ENCODE peak calls at places on chromosomes 13 and 19, in six cellular contexts. C, P, L, I, J and X are unnamed samples.

GRCh38 chr19:917323-918151 is at the start of gene KISS1R:
- DNase-seq in C (no peak), P (no peak), L (no peak), I (peak; percentile 7), J (no peak), X (peak; percentile 42)

GRCh38 chr19:44582581-44583265 is 30.6 kb upstream of the IGSF23 start:
- DNase-seq in C (peak; percentile 35), P (no peak), L (no peak), I (no peak), J (no peak), X (no peak)

GRCh38 chr19:45059258-45059965 is 16.9 kb downstream of the ZNF296 start:
- DNase-seq in C (peak; percentile 72), P (peak; percentile 67), L (peak; percentile 64), I (peak; percentile 68), J (peak; percentile 62), X (peak; percentile 71)

GRCh38 chr19:30293051-30293785 is 79.0 kb upstream of the ZNF536 start:
- DNase-seq in C (no peak), P (no peak), L (no peak), I (no peak), J (no peak), X (no peak)

GRCh38 chr19:19217110-19217509 is 5.4 kb downstream of the NCAN start:
- DNase-seq in C (no peak), P (no peak), L (no peak), I (no peak), J (peak; percentile 20), X (no peak)

GRCh38 chr13:49635599-49636433 is 7.5 kb downstream of the ARL11 start:
- DNase-seq in C (no peak), P (no peak), L (peak; percentile 7), I (no peak), J (peak; percentile 69), X (no peak)

GRCh38 chr19:6718741-6719539 is 1.5 kb downstream of the C3 start:
- DNase-seq in C (peak; percentile 87), P (no peak), L (no peak), I (no peak), J (no peak), X (no peak)

GRCh38 chr19:55672418-55672817 is 2.6 kb upstream of the EPN1 start:
- DNase-seq in C (no peak), P (no peak), L (no peak), I (no peak), J (peak; percentile 30), X (no peak)

GRCh38 chr13:54162069-54162468 is 1133.5 kb downstream of the OLFM4 start:
- DNase-seq in C (no peak), P (no peak), L (no peak), I (no peak), J (no peak), X (no peak)

GRCh38 chr13:23797276-23797903 is 91.8 kb downstream of the MIPEP start:
- DNase-seq in C (no peak), P (no peak), L (no peak), I (no peak), J (no peak), X (no peak)

GRCh38 chr13:110416131-110416584 is 109.1 kb downstream of the COL4A2 start:
- DNase-seq in C (no peak), P (no peak), L (no peak), I (no peak), J (no peak), X (no peak)